ENCODE peak calls at places on chromosomes 4 and X, in six cellular contexts. Q is HCT116, V is H1, N is HepG2, R is K562, U is GM12878. O is an unnamed sample.

GRCh38 chr4:171308661-171309060 is 504.5 kb upstream of the GALNTL6 start:
- DNase-seq in Q (no peak), V (no peak), N (no peak), R (no peak), U (no peak), O (no peak)

GRCh38 chr4:112766422-112766821 is 129.5 kb downstream of the LARP7 start:
- DNase-seq in Q (no peak), V (no peak), N (no peak), R (no peak), U (no peak), O (no peak)

GRCh38 chrX:53718073-53718472 is 31.6 kb upstream of the HUWE1 start:
- DNase-seq in Q (no peak), V (no peak), N (no peak), R (no peak), U (no peak), O (no peak)

GRCh38 chr4:176360446-176360845 is 40.7 kb downstream of the SPCS3 start:
- DNase-seq in Q (no peak), V (no peak), N (no peak), R (no peak), U (no peak), O (no peak)

GRCh38 chr4:7955393-7955792 is 15.7 kb upstream of the AFAP1 start:
- DNase-seq in Q (no peak), V (no peak), N (no peak), R (no peak), U (no peak), O (no peak)

GRCh38 chr4:158282252-158282651 is 72.0 kb downstream of the TMEM144 start:
- DNase-seq in Q (peak), V (no peak), N (no peak), R (peak), U (no peak), O (no peak)

GRCh38 chrX:114162068-114162735 is 421.7 kb upstream of the HTR2C start:
- DNase-seq in Q (no peak), V (peak), N (peak), R (peak), U (no peak), O (peak)

GRCh38 chr4:55445921-55446577 is 50.3 kb downstream of the TMEM165 start:
- DNase-seq in Q (no peak), V (no peak), N (no peak), R (no peak), U (no peak), O (no peak)

GRCh38 chrX:66012094-66012534 is 27.8 kb downstream of the VSIG4 start:
- DNase-seq in Q (no peak), V (no peak), N (no peak), R (no peak), U (peak), O (no peak)

GRCh38 chrX:107537815-107538214 is 88.4 kb downstream of the FRMPD3 start:
- DNase-seq in Q (peak), V (no peak), N (peak), R (peak), U (no peak), O (peak)

DNA sequence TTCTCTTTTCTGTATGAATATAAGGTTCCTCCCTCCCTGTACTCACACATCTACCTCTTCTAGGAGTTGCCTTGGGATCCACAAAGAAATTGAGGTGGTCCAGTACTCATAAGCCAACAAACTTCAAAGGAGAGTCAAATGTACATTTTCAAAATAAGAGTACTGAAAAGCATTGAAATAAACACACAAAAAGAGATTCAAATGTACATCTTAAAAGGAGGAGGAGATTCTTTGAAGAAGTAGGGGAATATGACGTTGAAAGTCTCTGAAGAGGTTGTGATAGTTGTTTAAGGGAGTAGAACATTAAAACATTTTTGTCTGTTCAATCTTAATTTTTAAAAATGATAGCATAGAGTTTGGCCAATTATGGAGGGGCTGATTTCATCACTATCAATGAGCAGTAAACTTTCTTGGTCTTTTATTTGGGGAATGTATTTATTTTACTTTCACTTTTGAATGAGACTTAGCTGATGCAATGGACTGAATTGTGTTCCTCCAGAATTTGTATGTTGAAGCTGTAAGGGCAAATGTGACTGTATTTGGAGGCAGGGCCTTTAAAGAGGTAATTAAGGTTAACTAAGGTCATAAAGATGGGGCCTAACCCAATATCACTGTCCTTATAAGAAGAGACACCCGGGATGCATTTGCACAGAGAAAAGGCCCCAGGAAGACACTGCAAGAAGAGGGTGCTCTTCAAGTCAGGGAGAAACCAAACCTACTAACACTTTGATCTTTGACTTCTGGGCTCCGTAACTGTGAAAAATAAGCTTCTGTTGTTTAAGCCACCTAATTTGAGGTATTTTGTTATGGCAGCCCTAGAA is 226.3 kb upstream of the PGRMC2 start:
- DNase-seq in Q (no peak), V (no peak), N (no peak), R (no peak), U (no peak), O (no peak)
- TF ChIP-seq ZNF274 in Q (no peak), V (no peak), N (no peak), R (no peak), U (no peak), O (no peak)

DNA sequence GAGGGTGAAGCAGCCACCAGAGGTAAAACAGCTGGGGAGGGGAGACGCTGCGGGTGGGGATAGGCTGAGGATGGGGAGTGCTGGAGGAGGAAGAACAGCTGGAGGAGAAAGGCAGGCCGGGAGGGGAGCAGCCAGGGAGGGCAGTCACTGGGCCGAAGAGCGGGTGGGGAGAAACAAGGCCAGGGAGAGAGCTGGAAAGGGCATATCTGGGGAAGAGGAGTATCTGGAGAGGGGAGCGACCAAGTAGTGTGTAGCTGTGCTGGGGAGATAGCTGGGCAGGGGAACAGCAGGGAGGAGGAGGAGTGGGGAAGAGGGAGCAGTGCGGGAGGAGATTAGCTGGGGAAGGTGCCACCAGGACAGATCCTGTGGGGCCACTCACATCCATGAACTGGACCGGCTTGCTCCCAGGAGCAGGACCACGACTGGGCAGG is 2.7 kb downstream of the SLC38A5 start:
- DNase-seq in Q (no peak), V (no peak), N (no peak), R (peak), U (no peak), O (no peak)
- H3K4me3 ChIP-seq in Q (peak), V (peak), N (no peak), R (peak), U (peak), O (peak)

DNA sequence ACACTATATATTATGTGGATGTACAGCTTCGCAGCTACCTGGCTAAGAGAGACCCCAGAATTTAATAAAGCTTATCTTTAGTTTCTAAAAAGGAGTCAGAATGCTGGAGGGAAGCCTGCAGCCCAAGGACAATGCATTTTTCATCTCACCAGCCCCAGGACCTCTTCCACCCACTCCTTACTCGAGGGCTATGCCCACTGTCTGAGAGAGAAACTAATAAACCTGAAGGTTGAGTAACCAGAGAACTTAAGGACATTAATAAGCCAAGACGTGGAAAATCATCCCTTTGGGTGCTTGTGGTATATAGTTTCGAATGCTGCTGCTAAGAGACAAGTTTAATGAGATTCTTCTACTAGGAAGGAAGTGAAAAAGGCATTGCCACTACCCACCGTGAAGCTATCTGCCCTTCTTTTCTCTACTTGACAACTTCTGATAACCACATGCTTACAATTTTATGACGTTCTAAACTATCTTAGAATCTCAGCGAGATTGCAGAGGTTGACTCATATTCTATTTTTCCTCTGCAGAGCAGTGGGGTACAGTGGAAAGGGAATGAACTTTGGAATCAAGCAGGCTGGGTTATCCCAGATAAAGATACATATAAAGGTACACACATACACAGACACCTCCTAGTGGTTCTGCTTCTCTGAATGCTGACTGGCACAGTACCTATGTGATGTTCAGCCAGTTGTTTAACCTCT is 3.3 kb downstream of the RELL1 start:
- DNase-seq in Q (no peak), V (no peak), N (peak), R (no peak), U (peak), O (no peak)
- TF ChIP-seq YY1 in Q (no peak), V (no peak), N (no peak), R (no peak), U (no peak), O (no peak)

GRCh38 chr4:183399616-183400015 is 44.8 kb upstream of the CDKN2AIP start:
- DNase-seq in Q (no peak), V (no peak), N (no peak), R (no peak), U (no peak), O (no peak)
- TF ChIP-seq ZNF274 in Q (no peak), V (no peak), N (no peak), R (no peak), U (no peak), O (no peak)

DNA sequence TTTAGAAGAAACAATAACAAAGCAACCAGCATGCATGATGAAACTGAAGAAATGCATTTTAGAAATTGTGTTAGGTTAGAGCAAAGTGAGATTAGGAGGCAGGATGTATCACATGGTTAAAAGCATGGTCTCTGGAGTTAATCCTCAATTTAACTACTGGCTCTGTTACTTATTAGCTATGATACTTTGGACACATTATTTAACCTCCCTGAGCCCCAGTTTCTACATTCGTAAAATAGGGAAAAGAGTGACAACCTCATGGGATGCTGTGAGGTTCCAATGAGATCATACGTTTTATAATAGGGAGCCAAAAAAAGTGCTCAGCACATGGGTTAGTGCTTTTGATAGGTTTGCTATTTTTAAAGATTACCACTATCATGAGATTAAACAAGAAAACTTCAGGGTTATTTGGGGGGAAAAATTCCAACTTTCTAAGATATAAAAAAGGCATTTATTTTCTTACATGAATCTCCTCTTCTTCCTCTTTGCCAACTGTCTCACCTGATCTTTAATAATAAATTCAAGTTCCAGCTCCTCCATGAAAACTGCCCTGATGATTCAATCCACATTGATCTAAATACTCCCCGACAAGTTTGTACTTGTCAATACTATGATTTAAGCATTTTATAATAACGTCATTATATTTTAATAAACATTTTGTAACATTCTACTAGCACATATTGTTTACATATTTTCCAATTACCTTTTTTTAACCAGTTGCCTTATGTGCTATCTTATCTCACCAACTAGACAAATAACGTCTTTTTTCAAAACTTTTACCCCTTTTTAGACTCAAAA is 4.6 kb downstream of the SEC31A start:
- DNase-seq in Q (no peak), V (no peak), N (peak), R (no peak), U (no peak), O (no peak)
- H3K4me3 ChIP-seq in Q (no peak), V (no peak), N (peak), R (no peak), U (peak), O (no peak)

GRCh38 chrX:112731793-112732192 is 52.1 kb upstream of the LHFPL1 start:
- DNase-seq in Q (no peak), V (no peak), N (no peak), R (no peak), U (no peak), O (no peak)
- TF ChIP-seq YY1 in Q (no peak), V (no peak), N (no peak), R (no peak), U (no peak), O (no peak)

GRCh38 chrX:124086411-124086810 is 124.9 kb downstream of the STAG2 start:
- DNase-seq in Q (no peak), V (no peak), N (no peak), R (no peak), U (no peak), O (no peak)
- TF ChIP-seq ZNF274 in Q (no peak), V (no peak), N (no peak), R (no peak), U (no peak), O (no peak)

GRCh38 chr4:152351080-152351479 is 184.8 kb downstream of the FBXW7 start:
- DNase-seq in Q (no peak), V (no peak), N (no peak), R (no peak), U (no peak), O (no peak)

GRCh38 chr4:152348670-152349069 is 187.2 kb downstream of the FBXW7 start:
- DNase-seq in Q (no peak), V (no peak), N (no peak), R (no peak), U (no peak), O (no peak)

GRCh38 chr4:152356428-152357034 is 179.4 kb downstream of the FBXW7 start:
- DNase-seq in Q (no peak), V (no peak), N (peak), R (no peak), U (no peak), O (no peak)

GRCh38 chr4:152352645-152353116 is 183.2 kb downstream of the FBXW7 start:
- DNase-seq in Q (peak), V (peak), N (peak), R (peak), U (peak), O (peak)

DNA sequence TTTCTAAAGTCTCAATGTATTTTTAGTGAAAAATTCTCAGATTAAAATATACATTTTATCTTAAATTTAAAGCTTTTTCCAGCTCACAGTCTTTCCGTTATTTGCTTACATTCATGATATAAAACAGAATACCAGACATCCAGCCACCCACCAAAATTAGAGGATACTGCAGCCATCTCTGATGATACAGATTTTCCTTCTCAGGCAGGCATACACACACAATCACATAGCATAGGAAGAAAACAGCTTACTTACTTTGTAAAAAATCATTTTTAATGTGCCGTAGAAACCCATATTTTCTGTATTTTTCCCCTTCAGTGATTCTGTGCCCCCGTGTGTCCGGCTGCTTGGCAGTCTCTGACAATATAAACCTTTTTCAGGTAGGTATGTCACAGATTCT is 183.7 kb downstream of the FBXW7 start:
- DNase-seq in Q (no peak), V (no peak), N (no peak), R (no peak), U (no peak), O (no peak)
- H3K4me3 ChIP-seq in Q (peak), V (no peak), N (no peak), R (no peak), U (peak), O (no peak)

GRCh38 chr4:1983846-1984405 is 24.8 kb downstream of the NELFA start:
- DNase-seq in Q (no peak), V (no peak), N (no peak), R (no peak), U (no peak), O (no peak)

GRCh38 chr4:1980561-1981041 is 28.2 kb downstream of the NELFA start:
- DNase-seq in Q (no peak), V (no peak), N (no peak), R (no peak), U (no peak), O (no peak)

GRCh38 chr4:1981251-1982055 is 27.3 kb downstream of the NELFA start:
- DNase-seq in Q (peak), V (no peak), N (no peak), R (peak), U (no peak), O (peak)

GRCh38 chr4:1983053-1983845 is 25.5 kb downstream of the NELFA start:
- DNase-seq in Q (no peak), V (no peak), N (no peak), R (no peak), U (no peak), O (no peak)

DNA sequence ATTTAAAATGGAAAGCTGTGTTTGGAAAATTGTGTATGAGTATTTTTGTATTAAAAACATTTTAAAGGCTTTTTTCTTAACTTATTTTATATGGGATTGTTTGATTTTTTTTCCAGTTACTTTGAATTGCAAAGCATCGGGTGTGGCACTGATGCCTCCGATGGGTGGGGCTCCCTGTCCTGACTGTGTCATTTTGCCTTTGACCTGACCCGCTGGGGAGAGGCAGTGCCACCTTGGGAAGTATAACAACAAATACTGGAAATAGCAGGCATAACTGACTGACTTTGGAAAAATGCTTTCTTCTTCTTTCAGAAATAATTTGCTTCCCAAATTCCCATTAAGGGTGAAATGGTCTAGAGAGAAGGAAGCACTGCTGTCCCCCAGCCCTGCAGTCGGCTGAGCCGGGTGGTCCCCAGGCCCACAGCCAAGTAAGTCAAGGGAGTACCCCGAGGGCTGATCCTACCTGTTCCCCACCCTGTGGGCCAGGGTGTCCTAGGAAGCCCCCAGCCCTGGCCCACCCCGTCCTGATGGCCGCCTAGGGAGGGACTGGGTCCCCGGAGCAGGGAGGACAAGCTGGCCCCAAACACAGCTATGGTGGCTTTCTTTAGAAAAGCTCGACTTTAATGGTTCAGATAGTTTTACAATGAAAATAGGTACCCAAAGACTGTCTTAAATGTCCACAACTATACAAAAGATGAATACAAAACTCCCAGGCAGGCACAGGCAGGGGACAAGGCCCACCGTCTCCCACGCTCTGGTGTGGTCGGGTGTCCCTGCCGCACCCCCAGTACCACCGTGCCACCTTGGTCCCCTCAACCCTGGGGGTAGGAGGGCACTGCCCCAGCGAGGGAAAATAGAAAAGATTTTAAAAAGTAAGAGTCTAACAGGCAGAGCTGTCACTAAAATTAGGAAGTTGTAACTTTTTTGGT is 26.4 kb downstream of the NELFA start:
- DNase-seq in Q (no peak), V (no peak), N (no peak), R (no peak), U (no peak), O (no peak)
- TF ChIP-seq YY1 in Q (no peak), V (no peak), N (no peak), R (no peak), U (no peak), O (no peak)

DNA sequence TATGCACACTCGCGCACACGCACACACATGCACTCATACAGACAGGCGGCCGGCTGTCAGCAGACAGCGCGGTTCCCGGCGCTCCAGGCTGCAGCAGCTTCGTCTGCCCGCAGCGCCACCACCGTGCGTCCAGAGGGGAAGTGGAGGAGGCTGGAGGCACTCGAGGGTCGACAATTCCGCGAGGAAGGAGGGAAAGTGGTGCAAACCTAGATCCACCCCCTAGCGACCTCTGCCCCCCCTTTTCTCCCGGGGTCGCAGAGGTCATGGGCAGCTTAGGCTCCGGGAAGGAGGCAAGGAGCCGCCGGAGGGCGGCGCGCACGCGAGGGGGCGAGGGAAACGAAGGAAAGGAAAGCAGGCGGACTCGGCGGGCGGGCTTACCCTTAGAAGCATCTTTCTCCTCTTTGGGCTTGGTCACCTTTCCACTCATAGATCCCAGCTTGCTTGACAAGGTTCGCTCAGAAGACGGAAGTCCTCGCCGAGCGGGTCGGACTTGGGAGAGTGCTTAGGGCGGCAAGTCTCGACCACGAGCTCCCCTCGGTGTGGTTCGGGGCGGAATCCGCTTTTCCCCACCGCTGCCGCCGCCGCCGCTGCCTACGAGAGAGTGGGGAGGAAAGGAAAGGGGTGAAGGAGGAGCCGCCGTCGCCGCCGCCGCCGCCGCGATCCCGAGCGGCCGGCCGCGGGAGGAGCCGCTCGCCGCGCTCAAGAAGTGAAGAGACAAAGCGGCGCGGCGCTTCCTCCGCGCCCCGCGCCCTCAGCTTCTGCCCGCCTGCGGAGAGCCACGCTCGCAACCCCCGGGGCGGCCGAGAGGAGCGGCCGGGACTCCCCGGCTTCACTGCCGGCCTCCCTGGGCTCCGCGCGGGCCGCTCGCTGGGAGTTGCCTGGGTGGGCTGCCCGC is 326.6 kb upstream of the F9 start:
- DNase-seq in Q (no peak), V (no peak), N (no peak), R (no peak), U (no peak), O (no peak)
- TF ChIP-seq ZNF274 in Q (no peak), V (no peak), N (no peak), R (no peak), U (no peak), O (no peak)